ENCODE peak calls at places on chromosomes 5 and 9, in five cellular contexts. A is cardiac fibroblast, H is EL, C is dermis microvascular lymphatic vessel endothelial cell, F is T follicular helper cell. Z is an unnamed sample.

GRCh38 chr9:33468215-33468730 is 5.5 kb downstream of the NOL6 start:
- DNase-seq in C (no peak), A (no peak), F (no peak), H (no peak), Z (no peak)

GRCh38 chr5:133336121-133336968 is 276.0 kb downstream of the FSTL4 start:
- DNase-seq in A (no peak), F (no peak), C (no peak), H (no peak), Z (no peak)

GRCh38 chr5:88109806-88110205 is 158.8 kb downstream of the TMEM161B start:
- DNase-seq in C (no peak), A (no peak), H (no peak), F (no peak), Z (no peak)

GRCh38 chr5:6904822-6905221 is 191.6 kb downstream of the TENT4A start:
- DNase-seq in F (no peak), C (no peak), A (no peak), H (no peak), Z (no peak)

GRCh38 chr9:87812375-87813118 is 70.1 kb upstream of the SPATA31E1 start:
- DNase-seq in F (no peak), A (peak), H (peak), C (peak), Z (no peak)

GRCh38 chr5:113281194-113281593 is 153.6 kb downstream of the TSSK1B start:
- DNase-seq in A (no peak), F (no peak), C (peak), H (no peak), Z (no peak)

GRCh38 chr5:130893003-130893402 is 272.1 kb downstream of the HINT1 start:
- DNase-seq in F (no peak), H (no peak), C (no peak), A (no peak), Z (no peak)

GRCh38 chr5:96492654-96493053 is 59.6 kb upstream of the PCSK1 start:
- DNase-seq in C (peak), H (peak), A (peak), F (no peak), Z (no peak)

GRCh38 chr5:107808671-107809137 is 138.0 kb upstream of the EFNA5 start:
- DNase-seq in A (no peak), C (no peak), F (no peak), H (no peak), Z (no peak)

GRCh38 chr9:72297516-72297915 is 67.5 kb downstream of the ZFAND5 start:
- DNase-seq in F (no peak), H (no peak), A (no peak), C (no peak), Z (no peak)

GRCh38 chr9:31445357-31445756 is 939.1 kb upstream of the ACO1 start:
- DNase-seq in H (no peak), C (no peak), F (no peak), A (no peak), Z (no peak)

GRCh38 chr9:16626577-16627130 is 243.8 kb downstream of the BNC2 start:
- DNase-seq in H (peak), C (no peak), F (no peak), A (peak), Z (peak)

GRCh38 chr5:93330506-93330905 is 250.5 kb downstream of the NR2F1-AS1 start:
- DNase-seq in H (no peak), A (peak), F (no peak), C (no peak), Z (no peak)

GRCh38 chr5:1209552-1209852 is 8.1 kb downstream of the SLC6A19 start:
- DNase-seq in A (no peak), H (no peak), F (no peak), C (no peak), Z (no peak)

GRCh38 chr5:124705577-124705976 is 40.9 kb downstream of the ZNF608 start:
- DNase-seq in H (no peak), F (no peak), A (no peak), C (no peak), Z (no peak)

GRCh38 chr9:89013660-89014059 is 22.4 kb downstream of the S1PR3 start:
- DNase-seq in F (no peak), H (no peak), C (no peak), A (no peak), Z (no peak)

GRCh38 chr5:59193616-59194319 is 610.9 kb downstream of the RAB3C start:
- DNase-seq in H (peak), C (no peak), F (no peak), A (peak), Z (peak)

GRCh38 chr5:172096184-172096941 is 89.9 kb upstream of the FBXW11 start:
- DNase-seq in A (no peak), F (no peak), C (no peak), H (no peak), Z (no peak)

GRCh38 chr9:120571443-120572257 is 8.3 kb downstream of the CDK5RAP2 start:
- DNase-seq in A (no peak), F (no peak), C (peak), H (no peak), Z (no peak)

GRCh38 chr5:146475906-146476305 is 28.8 kb downstream of the TCERG1 start:
- DNase-seq in H (no peak), F (no peak), C (no peak), A (peak), Z (no peak)

GRCh38 chr5:94901071-94901979 is 282.9 kb downstream of the SLF1 start:
- DNase-seq in C (no peak), A (peak), F (no peak), H (peak), Z (peak)